ENCODE peak calls at places on chromosomes 13 and 19, in four cellular contexts. J is brain microvascular endothelial cell, G is ascending aorta, I is dorsolateral prefrontal cortex. X is an unnamed sample.
A peak's percentile ranks its signal among the peaks of the same experiment; 100 is the strongest.

GRCh38 chr19:1471514-1472107 is 7.4 kb downstream of the C19orf25 start:
- DNase-seq in J (no peak), G (no peak), I (no peak), X (peak; percentile 55)

GRCh38 chr19:6753178-6754031 is 13.8 kb downstream of the SH2D3A start:
- DNase-seq in J (peak; percentile 44), G (peak; percentile 88), I (no peak), X (peak; percentile 87)

GRCh38 chr13:30355405-30355741 is 48.0 kb upstream of the KATNAL1 start:
- DNase-seq in J (no peak), G (no peak), I (no peak), X (no peak)

GRCh38 chr19:35560677-35561076 is 2.8 kb downstream of the ATP4A start:
- DNase-seq in J (no peak), G (no peak), I (no peak), X (no peak)

GRCh38 chr19:39834287-39834841 is 402 bp upstream of the DYRK1B start:
- DNase-seq in J (no peak), G (no peak), I (no peak), X (no peak)

GRCh38 chr13:77521194-77521593 is 14.3 kb upstream of the SCEL start:
- DNase-seq in J (peak; percentile 83), G (no peak), I (no peak), X (peak; percentile 54)

GRCh38 chr19:38691938-38692457 is 44.5 kb downstream of the ACTN4 start:
- DNase-seq in J (peak; percentile 97), G (peak; percentile 97), I (no peak), X (peak; percentile 97)

GRCh38 chr13:109144693-109145437 is 515.5 kb downstream of the MYO16 start:
- DNase-seq in J (no peak), G (no peak), I (no peak), X (peak; percentile 30)

GRCh38 chr19:27972291-27973040 is 1240.5 kb downstream of the UQCRFS1 start:
- DNase-seq in J (peak; percentile 45), G (no peak), I (no peak), X (peak; percentile 68)

GRCh38 chr13:35789335-35790166 is 313.1 kb upstream of the MAB21L1 start:
- DNase-seq in J (peak; percentile 11), G (no peak), I (no peak), X (peak; percentile 66)

GRCh38 chr13:41311607-41312500 is 787 bp downstream of the NAA16 start:
- DNase-seq in J (peak; percentile 12), G (no peak), I (peak; percentile 47), X (peak; percentile 78)

GRCh38 chr19:43430142-43430710 is 15.5 kb downstream of the TEX101 start:
- DNase-seq in J (no peak), G (no peak), I (no peak), X (no peak)

GRCh38 chr19:40217921-40218890 is at the start of gene TTC9B:
- DNase-seq in J (no peak), G (no peak), I (no peak), X (peak; percentile 60)

GRCh38 chr13:48586591-48587103 is 53.8 kb upstream of the RCBTB2 start:
- DNase-seq in J (no peak), G (no peak), I (peak; percentile 54), X (peak; percentile 35)

GRCh38 chr19:33245948-33246728 is 20.5 kb upstream of the SLC7A10 start:
- DNase-seq in J (no peak), G (no peak), I (no peak), X (no peak)

GRCh38 chr13:107964356-107964755 is 251.0 kb downstream of the LIG4 start:
- DNase-seq in J (no peak), G (no peak), I (no peak), X (no peak)

GRCh38 chr19:11087870-11088507 is 1.3 kb upstream of the LDLR start:
- DNase-seq in J (no peak), G (no peak), I (no peak), X (no peak)

GRCh38 chr13:40798380-40798779 is 9.0 kb downstream of the SLC25A15 start:
- DNase-seq in J (no peak), G (no peak), I (no peak), X (no peak)

GRCh38 chr13:42553098-42554046 is 20.6 kb upstream of the TNFSF11 start:
- DNase-seq in J (peak; percentile 87), G (no peak), I (no peak), X (peak; percentile 26)

GRCh38 chr19:6241680-6242079 is 38.1 kb downstream of the MLLT1 start:
- DNase-seq in J (no peak), G (no peak), I (peak; percentile 94), X (no peak)

GRCh38 chr13:46179576-46180368 is 2.2 kb downstream of the LCP1 start:
- DNase-seq in J (no peak), G (no peak), I (no peak), X (no peak)

GRCh38 chr13:74129500-74130144 is 4.6 kb downstream of the KLF12 start:
- DNase-seq in J (no peak), G (no peak), I (no peak), X (peak; percentile 59)

DNA sequence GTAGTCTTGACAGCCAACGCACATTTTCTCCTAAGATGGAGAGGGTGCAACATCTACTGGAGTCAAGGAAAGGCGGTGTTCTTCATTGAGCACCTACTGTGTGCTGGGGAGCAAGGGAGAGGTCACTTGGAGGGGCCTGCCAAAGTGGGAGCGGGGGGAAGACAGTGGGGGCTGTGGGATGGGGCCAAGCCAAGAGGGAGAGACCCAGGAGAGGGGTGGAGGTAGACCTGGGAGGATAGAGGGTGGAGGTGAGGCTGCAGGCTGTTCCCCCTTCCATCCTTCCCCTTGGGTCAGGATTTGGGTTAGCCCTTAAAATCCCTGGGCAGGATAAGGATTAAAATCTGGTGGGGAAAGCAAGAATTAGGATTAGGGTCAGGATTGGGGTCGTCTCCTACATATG is 1.7 kb upstream of the PLPP2 start:
- DNase-seq in J (no peak), G (no peak), I (no peak), X (no peak)
- H3K27me3 ChIP-seq in J (peaks cover 10% of the 10 kb centered on the region), G (peaks cover 22% of the 10 kb centered on the region), I (peaks cover 36% of the 10 kb centered on the region), X (peaks cover 17% of the 10 kb centered on the region)

GRCh38 chr19:41921280-41922219 is 6.7 kb downstream of the ERFL start:
- DNase-seq in J (no peak), G (no peak), I (no peak), X (no peak)

GRCh38 chr19:41922220-41922576 is 6.1 kb downstream of the ERFL start:
- DNase-seq in J (no peak), G (no peak), I (no peak), X (no peak)

GRCh38 chr19:41922585-41922984 is 5.7 kb downstream of the ERFL start:
- DNase-seq in J (no peak), G (no peak), I (no peak), X (no peak)

GRCh38 chr19:41919948-41920712 is 8.1 kb downstream of the ERFL start:
- DNase-seq in J (no peak), G (no peak), I (no peak), X (peak; percentile 73)

GRCh38 chr19:41920878-41921277 is 7.4 kb downstream of the ERFL start:
- DNase-seq in J (no peak), G (no peak), I (no peak), X (no peak)
- H3K27me3 ChIP-seq in J (peaks cover 60% of the 10 kb centered on the region), G (peaks cover 26% of the 10 kb centered on the region), I (peaks cover 78% of the 10 kb centered on the region), X (peaks cover 60% of the 10 kb centered on the region)

DNA sequence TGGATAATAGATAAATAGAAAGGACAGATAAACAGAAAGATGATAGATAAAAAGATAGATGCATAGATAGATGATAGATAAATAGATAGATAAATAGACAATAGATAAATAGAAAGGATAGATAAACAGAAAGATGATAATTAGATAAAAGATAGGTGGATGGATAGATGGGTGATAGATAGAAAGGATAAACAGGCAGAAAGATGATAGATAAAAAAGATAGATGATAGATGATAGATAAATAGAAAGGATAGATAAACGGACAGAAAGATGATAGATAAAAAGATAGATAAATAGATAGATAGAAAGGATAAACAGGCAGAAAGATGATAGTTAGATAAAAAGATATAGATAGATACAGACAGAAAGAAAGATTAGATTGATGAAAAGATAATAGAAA is 92.3 kb upstream of the UQCRFS1 start:
- DNase-seq in J (no peak), G (no peak), I (no peak), X (no peak)
- H3K27me3 ChIP-seq in J (no peaks in the 10 kb centered on the region), G (no peaks in the 10 kb centered on the region), I (peaks cover 21% of the 10 kb centered on the region), X (no peaks in the 10 kb centered on the region)

GRCh38 chr19:31354919-31355318 is 5.7 kb upstream of the TSHZ3 start:
- DNase-seq in J (no peak), G (no peak), I (no peak), X (no peak)

GRCh38 chr19:31357315-31357673 is 8.1 kb upstream of the TSHZ3 start:
- DNase-seq in J (no peak), G (no peak), I (no peak), X (no peak)

GRCh38 chr19:31356587-31357314 is 7.5 kb upstream of the TSHZ3 start:
- DNase-seq in J (no peak), G (no peak), I (no peak), X (no peak)

GRCh38 chr19:31354316-31354715 is 5.1 kb upstream of the TSHZ3 start:
- DNase-seq in J (no peak), G (no peak), I (no peak), X (no peak)

DNA sequence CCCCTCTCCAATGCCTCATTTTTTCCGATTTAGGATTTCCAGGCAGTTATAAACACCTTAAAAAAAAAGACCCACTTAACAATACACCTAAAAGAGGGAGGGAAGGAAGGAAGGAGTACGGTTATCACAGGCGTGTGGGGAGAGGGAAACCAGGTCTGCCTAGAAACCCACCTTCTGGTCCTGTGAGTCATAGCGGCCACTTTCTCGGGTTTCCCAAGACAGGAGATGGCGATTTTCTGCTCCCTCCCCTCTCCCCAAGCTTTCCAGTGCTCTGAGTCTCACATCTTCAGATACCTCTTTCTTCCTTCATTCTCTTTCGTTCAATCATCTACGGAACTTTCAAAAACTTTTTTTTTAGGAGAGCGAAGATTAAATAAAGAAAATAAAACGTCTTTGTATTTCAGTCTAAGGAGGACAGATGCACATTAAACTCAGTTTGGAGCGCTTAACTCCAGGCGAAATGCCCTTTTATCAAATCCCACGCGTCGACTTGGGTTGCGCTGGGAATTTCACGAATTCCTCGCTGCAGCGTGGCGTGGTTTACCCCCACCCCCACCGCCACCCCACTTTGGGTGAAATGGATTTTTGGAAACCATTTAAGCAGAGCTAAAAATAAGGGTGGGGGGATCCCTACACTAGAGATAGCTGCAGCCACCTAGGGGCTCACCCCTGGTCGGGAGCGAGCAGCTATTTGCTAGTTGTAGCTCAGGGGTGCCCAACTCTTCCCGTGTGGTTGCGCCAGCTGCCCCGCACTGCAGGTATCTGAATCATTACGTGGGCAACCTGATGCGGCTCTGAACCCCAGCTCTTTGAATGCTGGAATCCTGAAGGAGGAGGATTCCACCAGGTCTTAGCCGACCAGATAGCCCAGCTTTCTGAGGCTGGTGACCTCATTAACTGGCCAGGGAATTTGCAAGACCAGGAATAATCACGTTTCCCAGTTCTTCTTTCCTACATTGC is 6.4 kb upstream of the TSHZ3 start:
- DNase-seq in J (no peak), G (no peak), I (no peak), X (no peak)
- H3K27me3 ChIP-seq in J (peaks cover 36% of the 10 kb centered on the region), G (peaks cover 13% of the 10 kb centered on the region), I (peaks cover 60% of the 10 kb centered on the region), X (no peaks in the 10 kb centered on the region)

GRCh38 chr19:51501594-51502263 is at the start of gene SIGLEC12:
- DNase-seq in J (no peak), G (peak; percentile 67), I (no peak), X (no peak)
- H3K27me3 ChIP-seq in J (no peaks in the 10 kb centered on the region), G (no peaks in the 10 kb centered on the region), I (peaks cover 1% of the 10 kb centered on the region), X (no peaks in the 10 kb centered on the region)

GRCh38 chr13:44411841-44412240 is 38.2 kb downstream of the SERP2 start:
- DNase-seq in J (no peak), G (no peak), I (no peak), X (no peak)

GRCh38 chr13:44407891-44408290 is 34.3 kb downstream of the SERP2 start:
- DNase-seq in J (no peak), G (peak; percentile 41), I (no peak), X (no peak)

GRCh38 chr13:44412341-44412935 is 38.8 kb downstream of the SERP2 start:
- DNase-seq in J (no peak), G (peak; percentile 37), I (no peak), X (no peak)

GRCh38 chr13:44409595-44409994 is 36.0 kb downstream of the SERP2 start:
- DNase-seq in J (no peak), G (peak; percentile 18), I (no peak), X (no peak)

GRCh38 chr13:44410328-44410859 is 36.8 kb downstream of the SERP2 start:
- DNase-seq in J (no peak), G (peak; percentile 28), I (no peak), X (no peak)
- H3K27me3 ChIP-seq in J (no peaks in the 10 kb centered on the region), G (no peaks in the 10 kb centered on the region), I (no peaks in the 10 kb centered on the region), X (peaks cover 3% of the 10 kb centered on the region)